ENCODE peak calls at places on chromosomes 4 and X, in seven cellular contexts. One of them, this sample, is unnamed.

GRCh38 chr4:173837517-173837916 is 307.5 kb upstream of the HAND2 start:
- DNase-seq in lower leg skin: no peak
- DNase-seq in ascending aorta: no peak
- DNase-seq in cardiac fibroblast: no peak
- DNase-seq in adrenal gland: no peak
- DNase-seq in HFFc6: no peak
- DNase-seq in Panc1: no peak
- DNase-seq in this sample: no peak

GRCh38 chrX:68929332-68930150 is 100.7 kb downstream of the EFNB1 start:
- DNase-seq in HFFc6: peak
- DNase-seq in ascending aorta: peak
- DNase-seq in lower leg skin: no peak
- DNase-seq in cardiac fibroblast: peak
- DNase-seq in adrenal gland: peak
- DNase-seq in Panc1: no peak
- DNase-seq in this sample: no peak

GRCh38 chrX:46257451-46257879 is 287.8 kb downstream of the ZNF674 start:
- DNase-seq in HFFc6: no peak
- DNase-seq in adrenal gland: no peak
- DNase-seq in lower leg skin: no peak
- DNase-seq in Panc1: no peak
- DNase-seq in ascending aorta: no peak
- DNase-seq in cardiac fibroblast: no peak
- DNase-seq in this sample: no peak

GRCh38 chr4:61522312-61522711 is 322.2 kb downstream of the ADGRL3 start:
- DNase-seq in adrenal gland: no peak
- DNase-seq in cardiac fibroblast: no peak
- DNase-seq in lower leg skin: no peak
- DNase-seq in ascending aorta: no peak
- DNase-seq in HFFc6: no peak
- DNase-seq in Panc1: no peak
- DNase-seq in this sample: no peak

GRCh38 chr4:96736352-96736889 is 896.5 kb downstream of the PDHA2 start:
- DNase-seq in Panc1: no peak
- DNase-seq in ascending aorta: no peak
- DNase-seq in adrenal gland: no peak
- DNase-seq in HFFc6: no peak
- DNase-seq in cardiac fibroblast: peak
- DNase-seq in lower leg skin: no peak
- DNase-seq in this sample: no peak

GRCh38 chr4:8428288-8429097 is 12.0 kb downstream of the ACOX3 start:
- DNase-seq in Panc1: no peak
- DNase-seq in cardiac fibroblast: peak
- DNase-seq in ascending aorta: peak
- DNase-seq in lower leg skin: peak
- DNase-seq in HFFc6: peak
- DNase-seq in adrenal gland: peak
- DNase-seq in this sample: peak

GRCh38 chr4:162839814-162840213 is 326.9 kb downstream of the NAF1 start:
- DNase-seq in HFFc6: no peak
- DNase-seq in lower leg skin: no peak
- DNase-seq in Panc1: no peak
- DNase-seq in cardiac fibroblast: no peak
- DNase-seq in adrenal gland: no peak
- DNase-seq in ascending aorta: no peak
- DNase-seq in this sample: no peak

GRCh38 chr4:24055623-24056022 is 165.8 kb upstream of the PPARGC1A start:
- DNase-seq in cardiac fibroblast: no peak
- DNase-seq in lower leg skin: no peak
- DNase-seq in HFFc6: no peak
- DNase-seq in Panc1: no peak
- DNase-seq in adrenal gland: no peak
- DNase-seq in ascending aorta: no peak
- DNase-seq in this sample: no peak

GRCh38 chr4:11898796-11899195 is 470.1 kb upstream of the HS3ST1 start:
- DNase-seq in HFFc6: no peak
- DNase-seq in ascending aorta: no peak
- DNase-seq in Panc1: no peak
- DNase-seq in lower leg skin: no peak
- DNase-seq in adrenal gland: no peak
- DNase-seq in cardiac fibroblast: no peak
- DNase-seq in this sample: no peak

GRCh38 chr4:6909970-6910339 is 329 bp downstream of the TBC1D14 start:
- DNase-seq in ascending aorta: no peak
- DNase-seq in lower leg skin: no peak
- DNase-seq in cardiac fibroblast: no peak
- DNase-seq in HFFc6: no peak
- DNase-seq in Panc1: no peak
- DNase-seq in adrenal gland: no peak
- DNase-seq in this sample: no peak

GRCh38 chr4:128565565-128566186 is 243.8 kb upstream of the JADE1 start:
- DNase-seq in ascending aorta: no peak
- DNase-seq in adrenal gland: peak
- DNase-seq in Panc1: no peak
- DNase-seq in cardiac fibroblast: peak
- DNase-seq in lower leg skin: no peak
- DNase-seq in HFFc6: no peak
- DNase-seq in this sample: no peak

GRCh38 chr4:73894021-73894420 is 24.8 kb downstream of the CXCL1 start:
- DNase-seq in Panc1: no peak
- DNase-seq in HFFc6: no peak
- DNase-seq in adrenal gland: no peak
- DNase-seq in cardiac fibroblast: no peak
- DNase-seq in ascending aorta: no peak
- DNase-seq in lower leg skin: no peak
- DNase-seq in this sample: no peak

GRCh38 chr4:40223343-40223742 is 26.5 kb downstream of the RHOH start:
- DNase-seq in ascending aorta: no peak
- DNase-seq in Panc1: no peak
- DNase-seq in adrenal gland: no peak
- DNase-seq in lower leg skin: no peak
- DNase-seq in HFFc6: no peak
- DNase-seq in cardiac fibroblast: no peak
- DNase-seq in this sample: no peak

DNA sequence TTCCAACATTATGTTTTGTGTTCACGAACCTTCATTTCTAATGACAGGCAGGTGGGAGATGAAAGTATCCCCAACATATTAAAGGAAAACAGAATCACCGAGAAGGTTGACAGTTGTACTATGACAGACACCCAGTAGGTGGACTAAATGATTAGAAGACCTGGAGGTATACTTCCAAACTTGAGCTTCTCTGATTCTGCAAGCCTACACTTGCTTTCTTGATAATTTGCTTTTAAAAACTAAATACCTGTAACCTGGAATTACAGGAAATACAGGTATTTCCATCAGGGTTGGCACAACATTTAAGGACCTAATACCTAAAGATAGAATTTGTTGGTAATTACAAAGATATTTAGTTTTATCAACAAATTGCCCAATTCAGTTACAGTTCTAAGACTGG is 43.4 kb downstream of the C4orf51 start:
- DNase-seq in adrenal gland: no peak
- DNase-seq in Panc1: no peak
- DNase-seq in ascending aorta: no peak
- DNase-seq in lower leg skin: no peak
- DNase-seq in cardiac fibroblast: no peak
- DNase-seq in HFFc6: no peak
- DNase-seq in this sample: no peak
- TF ChIP-seq CTCF in adrenal gland: no peak
- TF ChIP-seq CTCF in Panc1: no peak
- TF ChIP-seq CTCF in ascending aorta: no peak
- TF ChIP-seq CTCF in lower leg skin: no peak
- TF ChIP-seq CTCF in cardiac fibroblast: no peak
- TF ChIP-seq CTCF in HFFc6: peak
- TF ChIP-seq CTCF in this sample: no peak

DNA sequence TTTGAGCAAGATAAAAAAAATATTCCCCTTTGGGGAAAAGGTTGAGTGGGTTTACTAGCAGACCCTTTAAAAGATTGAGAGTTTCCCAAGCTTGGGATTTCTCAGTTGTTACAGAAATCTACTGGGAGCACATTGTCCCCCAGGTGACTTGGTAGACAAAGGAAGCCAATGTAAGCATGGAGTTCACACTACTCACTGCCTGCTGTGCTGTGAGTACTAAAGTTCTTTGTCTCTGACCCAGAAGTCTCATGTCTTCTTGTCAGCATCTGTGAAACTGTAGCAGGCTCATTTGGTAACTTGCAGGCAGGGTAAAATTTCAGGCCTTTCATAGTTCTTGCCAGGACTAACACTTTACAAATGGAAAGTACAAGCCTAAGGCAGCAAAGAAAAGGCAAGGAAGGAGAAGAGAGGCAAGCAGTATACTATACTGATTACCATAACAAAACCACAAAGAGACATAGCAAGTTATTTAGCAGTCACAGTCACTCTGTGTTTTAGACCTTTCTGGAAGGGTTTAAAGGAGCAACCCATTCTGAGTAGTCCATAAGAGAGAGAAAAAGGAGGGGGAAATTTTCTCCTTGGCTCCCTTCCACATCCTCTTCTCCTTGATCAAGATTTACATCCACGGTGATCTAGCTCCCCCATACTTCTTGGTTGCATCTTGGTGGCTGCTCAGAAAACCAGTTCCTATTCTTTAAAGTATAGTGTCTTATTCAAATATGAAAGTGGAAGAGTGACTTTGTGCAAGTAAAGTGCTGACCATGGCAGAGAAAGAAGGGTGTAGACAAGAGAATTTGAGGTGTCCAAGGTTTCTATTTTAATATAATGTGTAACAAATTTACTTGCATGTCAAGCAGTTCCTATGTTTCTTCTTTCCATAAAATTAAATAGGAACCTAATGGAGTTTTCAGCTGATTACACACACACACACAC is 160.0 kb upstream of the PDE5A start:
- DNase-seq in lower leg skin: no peak
- DNase-seq in cardiac fibroblast: no peak
- DNase-seq in ascending aorta: no peak
- DNase-seq in adrenal gland: no peak
- DNase-seq in Panc1: no peak
- DNase-seq in HFFc6: no peak
- DNase-seq in this sample: no peak
- TF ChIP-seq CTCF in lower leg skin: no peak
- TF ChIP-seq CTCF in cardiac fibroblast: no peak
- TF ChIP-seq CTCF in ascending aorta: no peak
- TF ChIP-seq CTCF in adrenal gland: no peak
- TF ChIP-seq CTCF in Panc1: no peak
- TF ChIP-seq CTCF in HFFc6: no peak
- TF ChIP-seq CTCF in this sample: no peak

DNA sequence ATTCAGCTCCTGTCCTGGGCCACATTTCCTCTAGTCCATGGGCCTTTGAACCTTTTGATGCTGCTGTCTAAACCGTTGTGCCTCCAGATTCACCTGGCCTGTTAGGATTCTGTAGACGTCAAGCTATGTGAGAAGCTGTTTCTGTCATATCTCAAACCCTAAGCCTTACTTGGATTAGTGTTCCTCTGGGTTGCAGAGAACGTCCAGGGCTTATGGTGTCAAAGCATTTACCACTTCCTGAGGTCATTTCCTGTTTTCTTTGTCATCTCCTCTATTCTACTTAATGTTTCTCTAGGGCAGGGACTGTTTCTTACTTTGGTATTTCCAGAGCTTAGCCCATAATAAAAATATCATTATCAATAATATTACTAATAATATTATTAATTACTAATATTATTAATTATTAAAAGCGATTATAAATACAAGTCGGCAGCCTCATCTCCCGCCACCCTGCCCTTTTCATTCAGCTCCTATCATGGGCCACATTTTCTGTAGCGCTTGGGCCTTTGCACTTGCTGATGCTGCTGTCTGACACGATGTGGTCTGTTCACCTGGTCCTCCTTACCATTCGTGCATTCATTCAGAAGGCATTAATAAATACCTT is 19.1 kb downstream of the PRIMPOL start:
- DNase-seq in adrenal gland: no peak
- DNase-seq in lower leg skin: no peak
- DNase-seq in Panc1: no peak
- DNase-seq in ascending aorta: no peak
- DNase-seq in HFFc6: no peak
- DNase-seq in cardiac fibroblast: peak
- DNase-seq in this sample: no peak
- TF ChIP-seq CTCF in adrenal gland: no peak
- TF ChIP-seq CTCF in lower leg skin: no peak
- TF ChIP-seq CTCF in Panc1: no peak
- TF ChIP-seq CTCF in ascending aorta: no peak
- TF ChIP-seq CTCF in HFFc6: no peak
- TF ChIP-seq CTCF in cardiac fibroblast: no peak
- TF ChIP-seq CTCF in this sample: no peak

GRCh38 chrX:1392376-1393130 is 640 bp upstream of the SLC25A6 start:
- DNase-seq in lower leg skin: peak
- DNase-seq in Panc1: no peak
- DNase-seq in ascending aorta: no peak
- DNase-seq in HFFc6: peak
- DNase-seq in cardiac fibroblast: peak
- DNase-seq in adrenal gland: peak
- DNase-seq in this sample: no peak

GRCh38 chrX:1397001-1397400 is 5.1 kb upstream of the SLC25A6 start:
- DNase-seq in ascending aorta: no peak
- DNase-seq in Panc1: no peak
- DNase-seq in HFFc6: no peak
- DNase-seq in adrenal gland: no peak
- DNase-seq in cardiac fibroblast: no peak
- DNase-seq in lower leg skin: no peak
- DNase-seq in this sample: no peak

GRCh38 chrX:1395646-1396216 is 3.8 kb upstream of the SLC25A6 start:
- DNase-seq in HFFc6: no peak
- DNase-seq in Panc1: no peak
- DNase-seq in ascending aorta: no peak
- DNase-seq in adrenal gland: no peak
- DNase-seq in cardiac fibroblast: no peak
- DNase-seq in lower leg skin: peak
- DNase-seq in this sample: no peak

GRCh38 chrX:1393871-1394615 is 2.1 kb upstream of the SLC25A6 start:
- DNase-seq in cardiac fibroblast: no peak
- DNase-seq in Panc1: no peak
- DNase-seq in ascending aorta: no peak
- DNase-seq in adrenal gland: no peak
- DNase-seq in HFFc6: no peak
- DNase-seq in lower leg skin: peak
- DNase-seq in this sample: no peak

DNA sequence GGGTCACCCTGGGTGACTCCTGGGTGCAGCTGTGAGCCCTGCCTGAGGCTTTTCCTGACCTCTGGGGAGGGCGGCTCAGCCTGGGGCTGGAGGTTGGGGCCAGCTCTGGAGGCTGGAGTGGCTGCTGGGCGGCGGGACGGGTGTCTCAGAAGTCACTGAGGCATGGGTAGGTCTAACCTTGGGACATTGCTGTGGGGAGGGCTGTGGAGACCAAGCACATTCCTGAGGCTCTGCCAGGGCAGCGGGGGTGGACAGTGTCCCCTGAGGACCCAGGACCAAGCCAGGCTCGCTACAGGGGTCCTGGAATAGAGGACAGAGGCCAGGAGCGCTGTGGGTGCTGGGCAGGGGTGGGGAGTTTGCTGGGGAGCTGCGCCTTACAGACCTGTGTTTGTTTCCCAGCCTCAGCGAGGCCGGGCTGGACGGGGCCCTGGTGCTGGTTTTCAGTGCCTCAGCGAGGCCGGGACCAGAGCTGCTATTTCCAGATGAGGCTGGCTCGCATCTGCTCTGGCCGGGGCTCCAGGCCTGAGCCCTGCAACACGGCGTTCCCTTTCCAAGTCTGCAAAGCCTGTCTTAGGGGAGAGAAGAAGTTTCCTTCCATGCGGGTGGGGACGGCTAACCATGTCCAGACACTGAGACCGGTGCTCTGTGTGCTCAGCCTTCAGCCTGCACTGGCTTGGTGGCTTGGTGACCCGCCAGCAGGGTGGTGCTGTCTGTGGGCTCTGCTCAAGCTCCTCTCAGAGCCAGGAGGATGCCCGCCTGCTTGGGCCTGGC is 3.0 kb upstream of the SLC25A6 start:
- DNase-seq in cardiac fibroblast: no peak
- DNase-seq in Panc1: no peak
- DNase-seq in adrenal gland: no peak
- DNase-seq in lower leg skin: peak
- DNase-seq in ascending aorta: no peak
- DNase-seq in HFFc6: no peak
- DNase-seq in this sample: no peak
- TF ChIP-seq CTCF in cardiac fibroblast: no peak
- TF ChIP-seq CTCF in Panc1: no peak
- TF ChIP-seq CTCF in adrenal gland: no peak
- TF ChIP-seq CTCF in lower leg skin: no peak
- TF ChIP-seq CTCF in ascending aorta: no peak
- TF ChIP-seq CTCF in HFFc6: no peak
- TF ChIP-seq CTCF in this sample: no peak

This sample was measured in natural killer cell.